ENCODE peak calls at places on chromosome 17, in seven cellular contexts. N is OCI-LY7; P is fibroblast of lung; L is mesenchymal stem cell; W is effector memory CD4-positive, alpha-beta T cell; A is ovary; T is body of pancreas. Z is an unnamed sample.

GRCh38 chr17:33267279-33267790 is 25.8 kb downstream of the ASIC2 start:
- DNase-seq in W (no peak), N (no peak), P (peak; percentile 99), L (peak; percentile 64), T (no peak), A (no peak), Z (peak; percentile 57)

GRCh38 chr17:61150686-61151299 is 248.8 kb upstream of the TBX2 start:
- DNase-seq in L (peak; percentile 62), T (no peak), A (no peak), P (no peak), W (no peak), N (no peak), Z (no peak)

GRCh38 chr17:75345514-75346167 is 56.4 kb upstream of the SLC25A19 start:
- DNase-seq in W (no peak), P (no peak), N (peak; percentile 98), L (no peak), A (no peak), T (no peak), Z (no peak)

GRCh38 chr17:47905221-47905733 is 9.2 kb downstream of the SP2 start:
- DNase-seq in L (peak; percentile 64), N (no peak), A (peak; percentile 81), P (peak; percentile 87), W (no peak), T (peak; percentile 73), Z (peak; percentile 46)

GRCh38 chr17:19270951-19271611 is 33.9 kb downstream of the EPN2 start:
- DNase-seq in P (no peak), W (no peak), L (no peak), T (no peak), A (no peak), N (peak; percentile 73), Z (no peak)

GRCh38 chr17:74531231-74531761 is at the start of gene CD300LB:
- DNase-seq in P (no peak), A (peak; percentile 9), N (no peak), W (no peak), T (no peak), L (no peak), Z (no peak)

GRCh38 chr17:45435481-45435880 is 2.8 kb upstream of the ARHGAP27 start:
- DNase-seq in P (no peak), L (no peak), N (no peak), W (no peak), T (no peak), A (no peak), Z (no peak)

GRCh38 chr17:77054926-77055325 is 85.8 kb upstream of the SEC14L1 start:
- DNase-seq in A (no peak), T (no peak), W (no peak), N (no peak), P (no peak), L (no peak), Z (no peak)

GRCh38 chr17:41824086-41824485 is 11.3 kb downstream of the FKBP10 start:
- DNase-seq in A (no peak), P (no peak), T (no peak), L (no peak), N (no peak), W (no peak), Z (no peak)

GRCh38 chr17:60406887-60407286 is 15.0 kb upstream of the USP32 start:
- DNase-seq in L (no peak), A (no peak), P (no peak), T (no peak), N (no peak), W (no peak), Z (no peak)

GRCh38 chr17:21124096-21124495 is 2.7 kb upstream of the DHRS7B start:
- DNase-seq in L (no peak), P (no peak), W (no peak), A (no peak), N (no peak), T (no peak), Z (no peak)

GRCh38 chr17:46819906-46820351 is 1.4 kb upstream of the WNT3 start:
- DNase-seq in A (no peak), N (no peak), T (no peak), W (no peak), L (no peak), P (no peak), Z (no peak)

GRCh38 chr17:13476722-13477121 is 125.0 kb downstream of the HS3ST3A1 start:
- DNase-seq in L (peak; percentile 35), T (no peak), A (no peak), P (peak; percentile 57), N (no peak), W (no peak), Z (no peak)

GRCh38 chr17:21194210-21194609 is 19.8 kb downstream of the TMEM11 start:
- DNase-seq in N (no peak), W (no peak), T (no peak), P (no peak), A (no peak), L (no peak), Z (no peak)

GRCh38 chr17:27848941-27849340 is 44.2 kb downstream of the LYRM9 start:
- DNase-seq in A (no peak), L (no peak), N (no peak), W (no peak), P (no peak), T (no peak), Z (no peak)

GRCh38 chr17:63434951-63435571 is 11.0 kb downstream of the CYB561 start:
- DNase-seq in L (no peak), A (no peak), W (peak; percentile 42), P (peak; percentile 53), N (no peak), T (peak; percentile 96), Z (no peak)

GRCh38 chr17:63431618-63431938 is 14.5 kb downstream of the CYB561 start:
- DNase-seq in W (no peak), T (no peak), P (no peak), L (no peak), A (no peak), N (no peak), Z (no peak)

GRCh38 chr17:63431939-63432804 is 13.9 kb downstream of the CYB561 start:
- DNase-seq in N (no peak), P (peak; percentile 75), L (peak; percentile 70), W (no peak), A (peak; percentile 22), T (no peak), Z (no peak)

GRCh38 chr17:63435681-63436522 is 10.2 kb downstream of the CYB561 start:
- DNase-seq in P (no peak), N (peak; percentile 75), W (no peak), L (no peak), A (no peak), T (peak; percentile 78), Z (no peak)

GRCh38 chr17:63433746-63434591 is 12.1 kb downstream of the CYB561 start:
- DNase-seq in T (peak; percentile 89), N (no peak), W (no peak), L (peak; percentile 89), P (peak; percentile 95), A (peak; percentile 81), Z (peak; percentile 82)
- H3K27ac ChIP-seq in T (peak overlapping the region; percentile 87), N (no peak overlapping the region), W (peak overlapping the region; percentile 40), L (peak overlapping the region; percentile 71), P (peak overlapping the region; percentile 79), A (peak overlapping the region; percentile 63), Z (peak overlapping the region; percentile 95)

GRCh38 chr17:50547035-50547735 is at the start of gene SPATA20:
- DNase-seq in L (peak; percentile 89), A (peak; percentile 95), N (peak; percentile 86), T (peak; percentile 96), W (peak; percentile 76), P (peak; percentile 85), Z (peak; percentile 63)

GRCh38 chr17:50548831-50549230 is 1.9 kb downstream of the SPATA20 start:
- DNase-seq in P (no peak), A (no peak), L (no peak), N (no peak), W (no peak), T (no peak), Z (no peak)

GRCh38 chr17:50549256-50549941 is 2.4 kb downstream of the SPATA20 start:
- DNase-seq in N (no peak), A (no peak), L (no peak), W (no peak), T (no peak), P (no peak), Z (no peak)

GRCh38 chr17:50546701-50547034 is 306 bp upstream of the SPATA20 start:
- DNase-seq in A (no peak), P (no peak), N (no peak), T (no peak), W (no peak), L (no peak), Z (no peak)

GRCh38 chr17:50547736-50548083 is 736 bp downstream of the SPATA20 start:
- DNase-seq in A (peak; percentile 60), T (no peak), N (no peak), W (no peak), L (no peak), P (no peak), Z (no peak)
- H3K4me3 ChIP-seq in A (peak overlapping the region; percentile 63), T (no peak overlapping the region), N (no peak overlapping the region), W (peak overlapping the region; percentile 42), L (peak overlapping the region; percentile 64), P (peak overlapping the region; percentile 66), Z (peak overlapping the region; percentile 73)

DNA sequence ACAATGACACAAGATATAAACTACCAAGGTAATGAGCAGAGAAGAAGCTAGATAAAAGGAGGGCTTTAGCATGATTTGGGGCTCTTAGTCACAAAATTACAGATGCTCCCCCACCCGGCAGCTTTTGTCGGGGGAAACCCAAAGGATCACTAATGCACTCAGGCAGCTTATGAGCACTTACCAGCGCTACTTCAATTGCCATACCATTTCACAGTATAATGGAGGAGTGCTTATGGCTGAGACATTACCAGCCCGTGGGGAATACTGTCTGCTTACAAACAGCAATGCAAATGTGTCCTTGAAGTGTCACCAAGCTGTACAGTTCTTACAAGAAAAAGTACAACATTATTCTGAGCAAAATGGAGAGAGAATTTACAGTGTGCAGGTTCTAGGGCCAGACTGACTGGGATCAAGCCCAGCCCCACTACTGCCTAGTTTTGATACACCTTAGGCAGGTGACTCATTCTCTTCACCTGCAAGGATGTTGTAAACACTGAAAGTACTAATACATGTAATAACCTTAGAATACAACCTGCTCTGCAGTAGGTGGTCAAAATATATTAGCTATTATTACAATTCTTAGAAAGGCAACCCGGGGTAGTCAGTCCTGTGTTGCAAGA is 16.3 kb downstream of the ANKFY1 start:
- DNase-seq in T (peak; percentile 49), P (no peak), N (no peak), L (no peak), W (no peak), A (no peak), Z (no peak)
- H3K27ac ChIP-seq in T (peak overlapping the region; percentile 66), P (no peak overlapping the region), N (no peak overlapping the region), L (no peak overlapping the region), W (no peak overlapping the region), A (no peak overlapping the region), Z (no peak overlapping the region)

GRCh38 chr17:39608601-39609000 is 881 bp upstream of the NEUROD2 start:
- DNase-seq in L (no peak), T (no peak), N (no peak), P (no peak), W (no peak), A (no peak), Z (no peak)

GRCh38 chr17:39608142-39608541 is 422 bp upstream of the NEUROD2 start:
- DNase-seq in N (no peak), A (no peak), T (no peak), L (no peak), W (no peak), P (no peak), Z (no peak)

GRCh38 chr17:39606434-39607056 is 1.2 kb downstream of the NEUROD2 start:
- DNase-seq in A (no peak), T (no peak), L (no peak), W (no peak), N (no peak), P (no peak), Z (no peak)

GRCh38 chr17:39607851-39608130 is at the start of gene NEUROD2:
- DNase-seq in W (no peak), N (no peak), A (no peak), P (no peak), L (no peak), T (no peak), Z (no peak)

GRCh38 chr17:39607057-39607850 is 466 bp downstream of the NEUROD2 start:
- DNase-seq in W (no peak), P (no peak), N (no peak), T (no peak), A (no peak), L (no peak), Z (no peak)
- H3K4me3 ChIP-seq in W (no peak overlapping the region), P (no peak overlapping the region), N (no peak overlapping the region), T (no peak overlapping the region), A (no peak overlapping the region), L (no peak overlapping the region), Z (no peak overlapping the region)

Z was measured in AG04450.